ENCODE peak calls at places on chromosomes 5 and 9, in six cellular contexts. B, F, D, Q, S and H are unnamed samples.

GRCh38 chr5:112136773-112137172 is 282.3 kb downstream of the EPB41L4A start:
- DNase-seq in B (no peak), F (no peak), Q (no peak), S (peak), D (no peak), H (no peak)

GRCh38 chr9:130172858-130173461 is 756 bp downstream of the NCS1 start:
- DNase-seq in Q (peak), F (no peak), B (no peak), D (peak), S (no peak), H (no peak)

GRCh38 chr5:41157272-41157671 is 56.1 kb downstream of the C6 start:
- DNase-seq in B (peak), Q (no peak), S (no peak), F (no peak), D (no peak), H (no peak)

GRCh38 chr5:78747703-78748359 is 99.3 kb upstream of the LHFPL2 start:
- DNase-seq in S (no peak), F (no peak), Q (no peak), D (no peak), B (peak), H (no peak)

GRCh38 chr5:167732499-167732898 is 558.9 kb upstream of the WWC1 start:
- DNase-seq in D (no peak), Q (no peak), B (no peak), F (no peak), S (no peak), H (no peak)

GRCh38 chr5:176810687-176811501 is 535 bp downstream of the UNC5A start:
- DNase-seq in D (no peak), Q (no peak), F (no peak), B (no peak), S (no peak), H (no peak)

GRCh38 chr9:124595743-124596142 is 88.5 kb upstream of the NR5A1 start:
- DNase-seq in F (no peak), S (no peak), D (no peak), B (no peak), Q (no peak), H (no peak)

GRCh38 chr5:1963941-1964451 is 81.3 kb upstream of the IRX4 start:
- DNase-seq in D (no peak), F (no peak), S (no peak), Q (no peak), B (no peak), H (no peak)

GRCh38 chr5:142800776-142801494 is 30.8 kb downstream of the ARHGAP26 start:
- DNase-seq in B (no peak), F (no peak), D (no peak), Q (no peak), S (no peak), H (no peak)

GRCh38 chr9:35598863-35599590 is 6.0 kb upstream of the TESK1 start:
- DNase-seq in F (no peak), B (no peak), Q (no peak), D (no peak), S (no peak), H (no peak)

GRCh38 chr5:173318881-173319609 is 9.2 kb downstream of the STC2 start:
- DNase-seq in S (no peak), B (no peak), Q (no peak), D (no peak), F (no peak), H (no peak)

GRCh38 chr9:127877566-127877998 is at the start of gene AK1:
- DNase-seq in D (peak), Q (peak), F (no peak), S (peak), B (peak), H (peak)

GRCh38 chr9:76873056-76873792 is 32.7 kb downstream of the PRUNE2 start:
- DNase-seq in S (no peak), Q (no peak), F (no peak), D (peak), B (peak), H (no peak)
- TF ChIP-seq CTCF in S (no peak), Q (no peak), F (no peak), D (no peak), B (peak), H (no peak)

GRCh38 chr5:130528474-130528873 is 624.2 kb downstream of the CHSY3 start:
- DNase-seq in B (peak), Q (no peak), S (no peak), F (no peak), D (no peak), H (no peak)
- TF ChIP-seq CTCF in B (no peak), Q (no peak), S (no peak), F (no peak), D (no peak), H (no peak)

GRCh38 chr9:19495186-19496028 is 86.6 kb downstream of the ACER2 start:
- DNase-seq in S (no peak), F (no peak), Q (no peak), B (no peak), D (no peak), H (no peak)
- TF ChIP-seq CTCF in S (no peak), F (no peak), Q (no peak), B (no peak), D (no peak), H (no peak)

DNA sequence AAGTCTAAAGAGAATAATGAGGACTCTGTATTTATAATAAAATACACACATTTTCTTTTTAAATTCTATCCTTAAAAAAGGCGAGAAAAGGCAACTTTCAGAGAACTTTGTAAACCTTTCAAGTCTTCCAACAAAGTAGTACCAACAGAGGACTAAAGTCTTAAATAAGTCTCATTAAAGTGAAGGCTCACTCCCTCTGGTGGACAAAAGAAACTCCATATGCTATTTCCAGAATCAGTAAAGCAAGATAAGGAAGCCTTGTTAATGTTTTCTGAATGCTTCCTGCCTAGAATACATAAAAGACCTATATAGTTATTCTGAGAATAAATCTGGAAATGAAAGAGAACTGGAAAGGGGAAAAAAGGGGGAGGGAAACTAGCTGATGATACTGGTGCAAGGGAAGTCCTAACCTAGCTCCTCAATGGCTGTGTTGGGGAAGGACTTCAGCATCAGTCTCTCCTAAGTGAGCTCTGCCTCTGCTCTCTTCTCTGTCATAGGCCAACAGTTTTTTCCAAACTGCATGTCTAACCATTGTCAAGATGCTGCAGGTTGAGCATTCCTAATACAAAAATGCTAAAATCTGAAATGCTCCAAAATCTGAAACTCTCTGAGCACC is 7.2 kb downstream of the HMGCS1 start:
- DNase-seq in Q (no peak), D (no peak), B (peak), F (peak), S (no peak), H (no peak)
- TF ChIP-seq CTCF in Q (peak), D (peak), B (peak), F (peak), S (peak), H (peak)

GRCh38 chr5:14871084-14871572 is 450 bp downstream of the ANKH start:
- DNase-seq in Q (peak), F (no peak), D (peak), S (peak), B (no peak), H (no peak)

GRCh38 chr5:14870347-14871083 is 1.1 kb downstream of the ANKH start:
- DNase-seq in S (peak), Q (peak), D (peak), F (no peak), B (no peak), H (no peak)

GRCh38 chr5:14872070-14872989 is 752 bp upstream of the ANKH start:
- DNase-seq in F (no peak), D (peak), S (peak), Q (peak), B (peak), H (peak)

GRCh38 chr5:14873093-14873492 is 1.5 kb upstream of the ANKH start:
- DNase-seq in F (no peak), S (no peak), B (no peak), D (no peak), Q (no peak), H (no peak)

GRCh38 chr5:14871573-14872069 is at the start of gene ANKH:
- DNase-seq in F (no peak), S (peak), D (peak), Q (peak), B (peak), H (peak)
- TF ChIP-seq CTCF in F (peak), S (no peak), D (peak), Q (no peak), B (no peak), H (no peak)